ENCODE peak calls at places on chromosomes 2 and 18, in seven cellular contexts. K is neural progenitor cell, C is osteoblast, T is transverse colon, B is psoas muscle, Y is SJCRH30, R is endodermal cell. A is an unnamed sample.

GRCh38 chr2:28656937-28657615 is 94.6 kb upstream of the PPP1CB start:
- DNase-seq in K (no peak), C (no peak), T (peak; percentile 71), B (no peak), Y (no peak), R (peak; percentile 58), A (no peak)

GRCh38 chr18:44680271-44681038 is at the start of gene SETBP1:
- DNase-seq in K (peak; percentile 84), C (peak; percentile 90), T (peak; percentile 71), B (peak; percentile 89), Y (peak; percentile 79), R (peak; percentile 88), A (peak; percentile 66)

GRCh38 chr2:15205562-15205961 is 355.6 kb downstream of the NBAS start:
- DNase-seq in K (no peak), C (no peak), T (no peak), B (no peak), Y (no peak), R (no peak), A (no peak)

GRCh38 chr18:44458777-44459176 is 221.9 kb upstream of the SETBP1 start:
- DNase-seq in K (no peak), C (peak; percentile 21), T (no peak), B (no peak), Y (no peak), R (no peak), A (no peak)

GRCh38 chr2:215749092-215749957 is 264.0 kb downstream of the MREG start:
- DNase-seq in K (no peak), C (no peak), T (peak; percentile 49), B (peak; percentile 78), Y (no peak), R (no peak), A (peak; percentile 67)

GRCh38 chr2:11786592-11786991 is 40.2 kb downstream of the LPIN1 start:
- DNase-seq in K (no peak), C (no peak), T (no peak), B (no peak), Y (no peak), R (no peak), A (no peak)

GRCh38 chr2:1987379-1987778 is 243.1 kb upstream of the PXDN start:
- DNase-seq in K (no peak), C (no peak), T (no peak), B (no peak), Y (no peak), R (no peak), A (no peak)

GRCh38 chr2:213150315-213150951 is 979 bp downstream of the IKZF2 start:
- DNase-seq in K (peak; percentile 63), C (peak; percentile 64), T (peak; percentile 13), B (peak; percentile 35), Y (peak; percentile 3), R (peak; percentile 73), A (peak; percentile 13)

GRCh38 chr2:215573495-215573894 is 137.6 kb upstream of the FN1 start:
- DNase-seq in K (no peak), C (no peak), T (no peak), B (no peak), Y (no peak), R (no peak), A (no peak)

GRCh38 chr2:175203621-175204496 is 22.3 kb upstream of the ATP5MC3 start:
- DNase-seq in K (peak; percentile 80), C (no peak), T (peak; percentile 46), B (peak; percentile 38), Y (peak; percentile 69), R (peak; percentile 89), A (no peak)

GRCh38 chr18:79988925-79989361 is 580 bp upstream of the TXNL4A start:
- DNase-seq in K (peak; percentile 66), C (peak; percentile 90), T (peak; percentile 42), B (peak; percentile 57), Y (peak; percentile 24), R (no peak), A (peak; percentile 25)

GRCh38 chr2:68912732-68913131 is 40.0 kb downstream of the GKN2 start:
- DNase-seq in K (no peak), C (no peak), T (peak; percentile 22), B (no peak), Y (no peak), R (no peak), A (no peak)

GRCh38 chr2:135473567-135473966 is 57.5 kb downstream of the ZRANB3 start:
- DNase-seq in K (no peak), C (peak; percentile 41), T (no peak), B (no peak), Y (peak; percentile 8), R (peak; percentile 51), A (no peak)

GRCh38 chr2:237614151-237614720 is 13.2 kb upstream of the LRRFIP1 start:
- DNase-seq in K (peak; percentile 37), C (no peak), T (no peak), B (no peak), Y (peak; percentile 70), R (peak; percentile 91), A (no peak)

GRCh38 chr2:232563580-232563979 is 13.1 kb downstream of the EIF4E2 start:
- DNase-seq in K (no peak), C (no peak), T (no peak), B (no peak), Y (no peak), R (no peak), A (no peak)

GRCh38 chr2:43149482-43150107 is 76.8 kb downstream of the ZFP36L2 start:
- DNase-seq in K (no peak), C (peak; percentile 11), T (no peak), B (no peak), Y (no peak), R (peak; percentile 29), A (no peak)

GRCh38 chr18:58169472-58169871 is 125.4 kb downstream of the NEDD4L start:
- DNase-seq in K (no peak), C (no peak), T (no peak), B (no peak), Y (no peak), R (no peak), A (no peak)

GRCh38 chr2:222651721-222652420 is 4.0 kb downstream of the FARSB start:
- DNase-seq in K (no peak), C (no peak), T (no peak), B (no peak), Y (no peak), R (no peak), A (no peak)

GRCh38 chr2:222655406-222655747 is 515 bp downstream of the FARSB start:
- DNase-seq in K (peak; percentile 32), C (no peak), T (peak; percentile 46), B (no peak), Y (peak; percentile 47), R (no peak), A (no peak)

GRCh38 chr2:222649801-222650200 is 6.1 kb downstream of the FARSB start:
- DNase-seq in K (no peak), C (no peak), T (no peak), B (no peak), Y (no peak), R (no peak), A (no peak)

GRCh38 chr2:222653280-222653679 is 2.6 kb downstream of the FARSB start:
- DNase-seq in K (no peak), C (no peak), T (no peak), B (no peak), Y (no peak), R (no peak), A (no peak)

GRCh38 chr2:222652856-222653255 is 3.0 kb downstream of the FARSB start:
- DNase-seq in K (no peak), C (no peak), T (peak; percentile 48), B (no peak), Y (no peak), R (no peak), A (no peak)
- H3K4me3 ChIP-seq in K (no peak overlapping the region), C (no peak overlapping the region), T (no peak overlapping the region), B (no peak overlapping the region), Y (no peak overlapping the region), R (no peak overlapping the region), A (no peak overlapping the region)

DNA sequence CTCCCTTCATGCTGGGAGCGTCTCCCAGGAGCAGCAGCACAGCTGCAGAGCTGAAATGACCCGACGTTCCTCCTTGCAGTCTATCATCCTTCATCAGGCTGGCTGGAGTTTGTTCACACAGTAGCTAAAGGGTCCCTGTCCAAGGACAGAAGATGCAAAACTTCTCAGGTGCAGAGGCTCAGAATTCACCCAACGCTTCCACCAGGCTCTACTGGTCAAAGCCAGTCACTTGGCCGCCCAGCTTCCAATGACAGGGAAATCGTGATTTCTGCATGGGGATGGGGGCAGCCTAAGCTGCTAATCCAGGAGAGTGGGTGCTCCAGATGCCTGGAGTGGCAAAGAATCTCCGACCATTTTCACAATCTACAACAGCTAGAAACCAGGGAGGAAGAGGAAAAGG is 97.0 kb upstream of the SALL3 start:
- DNase-seq in K (no peak), C (no peak), T (no peak), B (no peak), Y (no peak), R (no peak), A (no peak)
- H3K27ac ChIP-seq in K (no peak overlapping the region), C (no peak overlapping the region), T (no peak overlapping the region), B (no peak overlapping the region), Y (no peak overlapping the region), R (no peak overlapping the region), A (no peak overlapping the region)

DNA sequence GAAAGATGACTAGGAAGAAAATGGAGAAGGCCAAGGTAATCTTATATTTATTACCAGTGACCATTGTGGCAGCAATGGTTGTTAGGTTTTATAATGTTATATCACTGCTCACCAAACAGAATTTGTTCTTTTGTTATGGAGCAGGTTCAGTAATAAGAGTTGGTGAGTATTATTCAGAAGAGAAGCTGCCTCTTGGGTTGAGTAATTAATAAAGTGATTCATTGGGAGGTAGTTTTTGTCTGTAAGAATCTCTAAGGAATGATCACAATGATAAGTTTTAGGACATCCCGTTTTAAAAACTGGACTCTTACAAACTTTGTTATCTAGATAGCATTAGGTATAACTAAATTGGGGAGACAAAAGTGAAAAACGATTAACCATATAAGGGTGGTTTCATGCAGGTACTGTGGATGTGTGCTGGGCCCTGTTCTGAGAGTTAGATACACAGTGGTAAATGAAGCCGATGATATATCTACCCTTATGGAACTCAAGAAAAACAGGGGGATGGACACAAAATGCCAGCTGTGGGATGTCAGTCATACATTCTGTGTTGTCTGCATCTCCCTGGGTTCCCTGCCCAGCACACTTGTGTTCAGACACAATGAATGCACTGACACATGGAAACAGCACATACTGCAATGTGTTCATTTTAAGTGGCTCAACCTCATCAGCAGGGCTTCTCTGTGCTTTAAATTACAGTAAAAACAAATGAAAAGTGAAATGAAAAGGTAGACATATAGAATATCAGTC is 7.5 kb downstream of the MAP4K4 start:
- DNase-seq in K (no peak), C (no peak), T (no peak), B (no peak), Y (peak; percentile 78), R (no peak), A (no peak)
- H3K4me1 ChIP-seq in K (peaks cover 14% of the 10 kb centered on the region), C (peaks cover 63% of the 10 kb centered on the region), T (peaks cover 6% of the 10 kb centered on the region), B (peaks cover 61% of the 10 kb centered on the region), Y (peaks cover 20% of the 10 kb centered on the region), R (no peaks in the 10 kb centered on the region), A (peaks cover 98% of the 10 kb centered on the region)

DNA sequence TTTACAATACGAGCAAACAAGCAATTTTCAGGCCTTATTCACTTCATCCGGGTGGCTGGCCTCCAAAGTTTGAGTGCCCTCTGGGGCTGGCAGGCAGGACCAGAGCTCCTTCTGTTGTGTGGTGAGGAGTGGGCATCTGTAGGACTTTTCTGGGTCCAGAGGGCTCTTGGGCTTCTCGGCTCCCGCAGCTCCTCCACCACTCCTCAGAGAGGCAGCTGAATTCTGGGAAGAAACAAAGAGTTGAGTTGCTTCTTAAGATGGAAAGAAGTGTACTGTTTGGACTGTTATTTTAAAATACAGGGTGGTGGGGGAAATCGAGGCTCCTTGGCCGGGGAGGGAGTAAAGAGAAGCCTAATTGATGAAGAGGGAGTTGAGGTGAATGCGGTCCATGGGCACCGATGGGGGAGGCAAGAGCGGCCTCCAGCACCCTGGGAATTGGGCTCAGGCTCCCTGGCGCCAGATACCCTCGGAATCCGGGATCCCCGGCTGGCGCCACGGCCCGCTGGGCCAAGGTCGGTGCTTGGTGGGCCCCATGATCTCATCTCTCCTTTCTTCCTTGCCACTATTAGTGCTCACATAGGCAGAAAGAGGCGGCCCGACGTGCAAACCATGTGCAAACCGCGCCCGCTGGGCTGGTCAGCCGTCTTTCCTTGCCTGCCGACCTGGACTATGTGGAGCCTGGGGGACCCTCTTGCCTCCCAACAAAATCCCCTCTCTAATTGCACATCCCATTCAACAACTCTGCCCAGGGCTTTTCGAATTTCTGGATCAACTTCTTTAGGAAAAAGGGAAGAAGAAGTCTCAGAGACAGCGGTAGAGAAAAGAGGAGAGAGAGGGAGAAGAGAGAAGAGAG is 664 bp upstream of the SIX3 start:
- DNase-seq in K (peak; percentile 72), C (peak; percentile 75), T (no peak), B (peak; percentile 40), Y (no peak), R (peak; percentile 72), A (no peak)
- H3K4me3 ChIP-seq in K (peak overlapping the region; percentile 96), C (peak overlapping the region; percentile 67), T (no peak overlapping the region), B (peak overlapping the region; percentile 61), Y (peak overlapping the region; percentile 45), R (peak overlapping the region; percentile 79), A (peak overlapping the region; percentile 47)